ENCODE peak calls at places on chromosomes 11 and 22, in eight cellular contexts. O is AG10803, I is AG09309, Q is NB4, Y is astrocyte of the cerebellum, P is right lobe of liver, J is HCT116, T is heart left ventricle. H is an unnamed sample.

GRCh38 chr11:90757851-90758494 is 535.1 kb upstream of the CHORDC1 start:
- DNase-seq in I (no peak), Q (no peak), J (no peak), Y (no peak), T (no peak), P (no peak), O (no peak), H (no peak)

GRCh38 chr11:86246293-86246675 is 1.7 kb downstream of the EED start:
- DNase-seq in P (no peak), O (no peak), Q (no peak), I (no peak), J (no peak), Y (no peak), T (no peak), H (no peak)

GRCh38 chr11:7672960-7673723 is at the start of gene CYB5R2:
- DNase-seq in I (no peak), O (peak), Y (no peak), P (no peak), J (peak), Q (no peak), T (peak), H (peak)

GRCh38 chr11:92651159-92651558 is 318.3 kb upstream of the MTNR1B start:
- DNase-seq in O (no peak), Q (no peak), P (no peak), Y (no peak), J (no peak), I (no peak), T (no peak), H (no peak)

GRCh38 chr11:117985953-117986887 is at the start of gene IL10RA:
- DNase-seq in Y (peak), O (peak), J (peak), P (peak), I (no peak), Q (peak), T (peak), H (peak)

GRCh38 chr22:19610518-19611253 is 86.5 kb upstream of the CLDN5 start:
- DNase-seq in P (no peak), J (no peak), Q (peak), T (no peak), O (no peak), I (no peak), Y (no peak), H (no peak)

GRCh38 chr11:67436459-67437081 is 912 bp downstream of the PTPRCAP start:
- DNase-seq in J (no peak), O (no peak), P (no peak), T (no peak), Y (no peak), I (no peak), Q (peak), H (peak)

GRCh38 chr22:42389137-42389536 is 43.1 kb downstream of the NFAM1 start:
- DNase-seq in O (no peak), I (no peak), J (no peak), Y (no peak), Q (no peak), T (no peak), P (no peak), H (no peak)

GRCh38 chr11:110184466-110184865 is 91.3 kb downstream of the ZC3H12C start:
- DNase-seq in T (no peak), I (no peak), P (no peak), Q (no peak), O (no peak), Y (no peak), J (no peak), H (no peak)

DNA sequence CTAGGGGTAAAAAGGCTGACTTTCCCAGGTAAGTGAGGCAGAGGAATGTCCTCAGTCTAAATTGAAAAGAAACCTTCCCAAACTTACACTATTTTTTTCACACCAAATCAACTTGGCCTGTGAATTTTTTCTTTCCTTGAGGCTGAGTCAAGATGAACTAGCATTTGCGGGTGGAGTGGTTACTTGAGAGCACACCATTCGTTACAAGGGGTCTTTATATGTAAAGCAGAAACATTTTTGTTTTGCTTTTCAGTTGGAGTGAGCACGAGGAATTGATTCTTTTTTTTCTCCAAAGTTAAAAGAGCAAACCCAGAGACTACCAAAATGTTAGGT is 36.4 kb downstream of the MAML2 start:
- DNase-seq in T (no peak), O (no peak), I (no peak), Q (no peak), Y (no peak), P (no peak), J (peak), H (no peak)
- H3K4me3 ChIP-seq in T (peak), O (peak), I (peak), Q (no peak), Y (no peak), P (no peak), J (peak), H (no peak)

DNA sequence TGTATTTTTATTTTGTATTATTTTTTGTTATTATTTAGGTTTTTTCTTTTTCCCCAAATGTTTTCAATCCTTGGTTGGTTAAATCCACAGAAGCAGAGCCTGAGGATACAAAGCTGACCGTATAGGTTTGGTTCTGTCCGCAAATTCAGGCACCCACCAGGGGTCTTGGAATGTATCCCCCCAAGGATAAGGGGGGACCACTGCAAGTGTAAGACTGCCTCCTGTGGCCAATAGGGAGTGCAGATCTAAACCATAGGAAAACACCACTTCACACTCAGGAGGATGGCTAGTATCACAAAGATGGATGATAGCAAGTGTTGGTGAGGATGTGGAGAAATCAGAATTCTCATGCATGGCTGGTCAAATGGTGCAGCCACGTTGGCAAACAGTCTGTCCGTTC is 20.0 kb downstream of the CPT1A start:
- DNase-seq in Q (no peak), I (no peak), T (no peak), J (no peak), Y (no peak), O (no peak), P (no peak), H (no peak)
- TF ChIP-seq CTCF in Q (no peak), I (no peak), T (no peak), J (no peak), Y (peak), O (no peak), P (no peak), H (no peak)

GRCh38 chr22:47039356-47039755 is 276.9 kb downstream of the TBC1D22A start:
- DNase-seq in J (no peak), P (no peak), T (no peak), Q (no peak), O (no peak), Y (no peak), I (no peak), H (no peak)
- H3K4me3 ChIP-seq in J (no peak), P (no peak), T (no peak), Q (no peak), O (no peak), Y (no peak), I (no peak), H (no peak)

DNA sequence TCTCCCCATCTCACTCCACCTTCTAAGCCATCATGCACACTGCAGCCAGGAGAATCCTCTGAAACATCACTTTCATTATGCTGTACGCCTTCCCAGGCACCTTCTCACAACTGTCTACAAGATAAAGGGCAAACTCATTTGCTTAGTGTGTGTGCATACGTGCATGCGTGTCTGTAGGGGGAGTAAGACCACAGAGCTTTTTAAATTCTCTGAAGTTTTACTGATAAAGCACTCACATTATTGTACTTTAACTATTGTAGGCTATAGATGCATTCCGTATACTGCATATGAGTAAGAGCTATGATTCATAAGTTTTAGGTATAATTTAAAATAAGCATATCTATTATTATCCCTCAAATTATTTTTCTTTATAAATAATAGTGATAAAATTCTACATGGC is 15.3 kb upstream of the ANKK1 start:
- DNase-seq in T (no peak), I (no peak), J (no peak), Q (no peak), P (no peak), Y (no peak), O (no peak), H (no peak)
- TF ChIP-seq CTCF in T (no peak), I (no peak), J (no peak), Q (no peak), P (no peak), Y (peak), O (no peak), H (no peak)

GRCh38 chr11:33257160-33257896 is at the start of gene HIPK3:
- DNase-seq in Y (no peak), J (no peak), T (peak), O (peak), Q (peak), P (peak), I (no peak), H (peak)

GRCh38 chr11:33257897-33258630 is 883 bp downstream of the HIPK3 start:
- DNase-seq in Y (no peak), T (peak), Q (peak), O (peak), I (peak), P (peak), J (peak), H (peak)

GRCh38 chr11:33258631-33259184 is 1.5 kb downstream of the HIPK3 start:
- DNase-seq in Q (no peak), P (no peak), I (no peak), T (no peak), Y (no peak), O (peak), J (no peak), H (no peak)

GRCh38 chr11:33262016-33262638 is 4.9 kb downstream of the HIPK3 start:
- DNase-seq in P (no peak), I (no peak), Q (peak), O (peak), T (no peak), Y (no peak), J (no peak), H (peak)

DNA sequence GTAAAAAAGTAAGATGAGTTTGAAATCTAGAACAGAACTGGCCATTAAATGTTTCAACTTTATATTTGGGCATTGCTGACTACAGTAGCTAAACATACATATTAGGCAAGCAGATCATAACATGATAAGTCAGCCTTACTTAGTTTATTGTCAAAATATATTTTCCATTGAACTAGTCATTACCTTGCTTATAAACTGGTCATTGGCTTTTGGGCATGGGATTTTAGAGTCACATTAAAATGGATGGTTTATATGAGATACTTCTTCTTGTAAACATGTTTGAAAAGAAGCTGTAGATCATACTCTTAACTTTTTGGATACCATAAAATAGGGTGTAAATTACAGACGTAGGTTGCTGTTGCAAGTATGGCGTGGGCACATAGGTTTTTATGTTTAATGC is 2.7 kb downstream of the HIPK3 start:
- DNase-seq in P (no peak), J (no peak), I (no peak), T (no peak), Q (no peak), O (no peak), Y (no peak), H (no peak)
- H3K4me3 ChIP-seq in P (peak), J (peak), I (peak), T (peak), Q (peak), O (peak), Y (peak), H (peak)

DNA sequence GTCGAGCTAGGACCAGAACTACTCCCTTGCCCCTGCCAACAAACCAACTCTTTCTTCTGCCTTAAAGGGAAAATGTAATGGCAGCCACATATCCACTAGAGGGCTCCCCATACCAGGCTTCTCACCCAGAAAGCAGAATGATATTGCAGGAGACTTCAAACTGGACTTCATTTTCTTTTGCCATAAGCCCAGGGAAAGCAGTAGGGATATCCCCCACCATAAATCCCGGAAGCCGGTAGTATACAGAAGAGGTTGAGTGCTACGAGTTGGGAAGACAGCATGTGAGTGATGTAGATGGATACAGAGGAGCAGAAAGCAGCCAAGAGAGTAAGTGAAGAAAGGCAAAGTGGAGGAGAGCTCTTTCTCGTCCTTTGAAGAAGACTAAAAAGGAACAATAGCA is 12.1 kb downstream of the PLAAT5 start:
- DNase-seq in O (peak), I (peak), Q (peak), T (peak), Y (peak), J (peak), P (no peak), H (peak)
- TF ChIP-seq CTCF in O (peak), I (peak), Q (peak), T (peak), Y (peak), J (peak), P (peak), H (peak)

DNA sequence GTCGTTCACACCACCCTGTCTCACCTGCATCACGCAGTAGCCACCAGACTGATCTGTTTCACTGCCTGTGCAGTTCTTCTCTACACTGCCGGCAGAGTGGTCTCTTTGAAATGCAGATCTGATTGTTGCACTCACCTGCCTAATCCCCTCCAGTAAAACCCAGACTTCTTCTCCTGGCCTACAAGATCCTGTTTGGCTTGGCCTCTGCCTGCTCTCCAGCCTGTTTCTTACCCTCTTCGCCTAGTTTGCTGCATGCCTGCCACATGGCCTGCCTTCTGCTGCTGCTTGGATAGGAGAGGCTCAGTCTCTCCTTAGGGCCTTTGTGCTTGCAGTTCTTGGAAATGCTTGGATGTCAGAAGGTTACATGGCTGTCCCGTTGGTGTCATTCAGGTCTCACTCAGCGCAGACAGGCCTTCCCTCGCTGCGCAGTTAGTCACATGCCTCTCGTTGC is 42.0 kb downstream of the PACS1 start:
- DNase-seq in Q (no peak), O (no peak), P (no peak), J (no peak), I (no peak), Y (no peak), T (no peak), H (peak)
- H3K4me3 ChIP-seq in Q (no peak), O (peak), P (no peak), J (no peak), I (no peak), Y (no peak), T (no peak), H (no peak)

GRCh38 chr22:31611065-31611760 is 50.8 kb downstream of the PISD start:
- DNase-seq in Q (no peak), J (no peak), I (no peak), O (no peak), P (no peak), T (no peak), Y (no peak), H (no peak)
- TF ChIP-seq CTCF in Q (no peak), J (no peak), I (no peak), O (no peak), P (no peak), T (no peak), Y (no peak), H (no peak)